ENCODE peak calls at places on chromosome 18, in seven cellular contexts. B, T, P, S, N, Z and K are unnamed samples.

GRCh38 chr18:78239090-78239457 is 740.5 kb upstream of the SALL3 start:
- DNase-seq in T (no peak), B (no peak), P (no peak), Z (no peak), S (no peak), N (no peak), K (no peak)

GRCh38 chr18:59691046-59691395 is 6.2 kb downstream of the CCBE1 start:
- DNase-seq in Z (no peak), N (no peak), P (no peak), T (no peak), S (no peak), B (peak; percentile 58), K (peak; percentile 64)

GRCh38 chr18:57440331-57441101 is 5.3 kb downstream of the ONECUT2 start:
- DNase-seq in B (no peak), P (no peak), S (no peak), Z (no peak), N (no peak), T (no peak), K (no peak)

GRCh38 chr18:76827205-76827885 is 5.0 kb downstream of the ZNF236 start:
- DNase-seq in B (no peak), P (no peak), S (no peak), Z (no peak), N (no peak), T (no peak), K (no peak)

GRCh38 chr18:58493516-58494253 is 135.2 kb downstream of the ALPK2 start:
- DNase-seq in S (peak; percentile 44), P (peak; percentile 41), N (peak; percentile 69), Z (peak; percentile 75), T (peak; percentile 35), B (peak; percentile 52), K (peak; percentile 40)

GRCh38 chr18:79584491-79585394 is 94.9 kb upstream of the CTDP1 start:
- DNase-seq in T (no peak), B (no peak), S (no peak), P (no peak), Z (no peak), N (no peak), K (no peak)

GRCh38 chr18:73768043-73768442 is 379.6 kb downstream of the FBXO15 start:
- DNase-seq in Z (no peak), T (no peak), N (no peak), B (no peak), P (no peak), S (no peak), K (peak; percentile 9)

GRCh38 chr18:12750076-12750707 is 47.4 kb downstream of the PSMG2 start:
- DNase-seq in N (peak; percentile 6), Z (no peak), B (no peak), S (no peak), P (no peak), T (no peak), K (no peak)

GRCh38 chr18:46398005-46398404 is 259.0 kb downstream of the LOXHD1 start:
- DNase-seq in Z (no peak), P (no peak), T (no peak), S (no peak), B (no peak), N (no peak), K (no peak)

GRCh38 chr18:70553245-70553960 is 264.6 kb downstream of the SOCS6 start:
- DNase-seq in P (no peak), S (no peak), B (no peak), N (no peak), Z (no peak), T (no peak), K (no peak)

GRCh38 chr18:45877403-45877802 is 51.9 kb downstream of the SIGLEC15 start:
- DNase-seq in B (no peak), S (no peak), P (no peak), Z (no peak), T (no peak), N (no peak), K (no peak)

GRCh38 chr18:55405655-55406373 is 182.2 kb downstream of the TCF4 start:
- DNase-seq in T (peak; percentile 30), P (peak; percentile 81), Z (no peak), S (no peak), B (peak; percentile 26), N (no peak), K (peak; percentile 88)

GRCh38 chr18:80179857-80180558 is 67.3 kb downstream of the PARD6G start:
- DNase-seq in P (no peak), S (no peak), Z (no peak), T (no peak), N (no peak), B (peak; percentile 76), K (no peak)

GRCh38 chr18:63271881-63272299 is 47.7 kb downstream of the BCL2 start:
- DNase-seq in Z (no peak), P (no peak), B (no peak), S (no peak), N (no peak), T (no peak), K (no peak)

GRCh38 chr18:35030234-35030989 is 10.8 kb upstream of the MAPRE2 start:
- DNase-seq in Z (no peak), T (no peak), N (no peak), P (no peak), S (no peak), B (no peak), K (no peak)

GRCh38 chr18:1665064-1665463 is 760.4 kb downstream of the ADCYAP1 start:
- DNase-seq in S (no peak), B (no peak), T (no peak), P (no peak), Z (no peak), N (no peak), K (no peak)

GRCh38 chr18:38456253-38456652 is 890.7 kb upstream of the CELF4 start:
- DNase-seq in Z (no peak), P (no peak), B (no peak), S (no peak), T (no peak), N (no peak), K (no peak)

GRCh38 chr18:23723121-23723520 is 33.9 kb downstream of the LAMA3 start:
- DNase-seq in N (no peak), P (no peak), S (no peak), B (no peak), Z (peak; percentile 35), T (no peak), K (no peak)

GRCh38 chr18:28794459-28795245 is 617.7 kb upstream of the CDH2 start:
- DNase-seq in B (no peak), N (no peak), P (peak; percentile 12), S (no peak), T (no peak), Z (no peak), K (no peak)

GRCh38 chr18:66124394-66124793 is 373.6 kb downstream of the CDH7 start:
- DNase-seq in N (no peak), S (no peak), Z (no peak), T (no peak), P (no peak), B (no peak), K (no peak)

GRCh38 chr18:8835556-8835955 is 130.2 kb downstream of the MTCL1 start:
- DNase-seq in N (no peak), S (no peak), T (no peak), Z (peak; percentile 78), B (no peak), P (no peak), K (no peak)

GRCh38 chr18:39485696-39486095 is 1920.1 kb upstream of the CELF4 start:
- DNase-seq in B (no peak), P (no peak), N (no peak), S (no peak), T (no peak), Z (no peak), K (no peak)

GRCh38 chr18:76482267-76482666 is 12.8 kb downstream of the ZNF516 start:
- DNase-seq in P (no peak), S (no peak), T (no peak), B (no peak), N (no peak), Z (no peak), K (no peak)

GRCh38 chr18:68549257-68549871 is 165.5 kb downstream of the TMX3 start:
- DNase-seq in Z (no peak), S (no peak), B (no peak), P (no peak), N (no peak), T (no peak), K (no peak)

GRCh38 chr18:74289946-74290478 is 1.8 kb downstream of the CYB5A start:
- DNase-seq in P (no peak), B (no peak), T (no peak), Z (no peak), N (no peak), S (no peak), K (no peak)

GRCh38 chr18:22838639-22839487 is 94.3 kb upstream of the RBBP8 start:
- DNase-seq in N (no peak), P (no peak), B (no peak), S (no peak), T (no peak), Z (no peak), K (no peak)

GRCh38 chr18:53441761-53442414 is 782.6 kb downstream of the MBD2 start:
- DNase-seq in P (no peak), S (no peak), N (no peak), B (no peak), Z (no peak), T (no peak), K (no peak)

GRCh38 chr18:62881509-62882016 is 166.2 kb downstream of the PHLPP1 start:
- DNase-seq in P (peak; percentile 89), S (no peak), Z (peak; percentile 85), B (peak; percentile 70), N (no peak), T (no peak), K (peak; percentile 81)

GRCh38 chr18:2573408-2573807 is 2.1 kb downstream of the NDC80 start:
- DNase-seq in S (no peak), Z (no peak), N (no peak), B (no peak), P (no peak), T (no peak), K (no peak)

GRCh38 chr18:54558609-54559585 is 32.1 kb upstream of the DYNAP start:
- DNase-seq in S (no peak), Z (peak; percentile 1), N (no peak), P (no peak), B (no peak), T (no peak), K (no peak)

GRCh38 chr18:41965856-41966255 is 10.8 kb downstream of the PIK3C3 start:
- DNase-seq in S (no peak), T (no peak), Z (no peak), N (no peak), P (no peak), B (no peak), K (no peak)

GRCh38 chr18:42275949-42276730 is 321.1 kb downstream of the PIK3C3 start:
- DNase-seq in B (no peak), P (no peak), T (no peak), N (no peak), S (no peak), Z (no peak), K (no peak)